ENCODE peak calls at places on chromosome 17, in eight cellular contexts. P is ovary; U is stimulated activated CD4-positive, alpha-beta T cell treated with anti-CD3 and anti-CD28 coated beads, TNF-alpha, amount 100 ng/mL, for 48 hours; L is activated naive CD4-positive, alpha-beta T cell; I is activated CD4-positive, CD25-positive, alpha-beta regulatory T cell; X is NCI-H460; J is COR-L47; G is Right ventricle myocardium superior. Q is an unnamed sample.

GRCh38 chr17:61647044-61647443 is 56.0 kb upstream of the NACA2 start:
- DNase-seq in I (no peak), U (no peak), X (no peak), G (no peak), P (no peak), J (no peak), L (no peak), Q (no peak)

GRCh38 chr17:142102-142661 is 4.8 kb downstream of the SCGB1C2 start:
- DNase-seq in P (peak), L (no peak), U (no peak), I (no peak), J (no peak), G (peak), X (peak), Q (peak)

GRCh38 chr17:27660436-27660835 is 29.4 kb downstream of the LGALS9 start:
- DNase-seq in J (no peak), X (no peak), G (no peak), L (no peak), I (no peak), P (peak), U (no peak), Q (no peak)

GRCh38 chr17:32268734-32269288 is 3.2 kb downstream of the RHBDL3 start:
- DNase-seq in P (no peak), U (no peak), I (no peak), J (no peak), X (no peak), G (no peak), L (no peak), Q (no peak)

GRCh38 chr17:29196784-29197515 is 16.8 kb upstream of the MYO18A start:
- DNase-seq in X (no peak), J (no peak), U (no peak), G (no peak), L (no peak), P (no peak), I (no peak), Q (no peak)

GRCh38 chr17:56786989-56787482 is 46.7 kb downstream of the C17orf67 start:
- DNase-seq in L (no peak), I (peak), X (peak), U (peak), P (no peak), J (no peak), G (no peak), Q (no peak)

GRCh38 chr17:33506889-33507650 is 214.0 kb upstream of the ASIC2 start:
- DNase-seq in J (no peak), U (no peak), X (no peak), G (no peak), I (no peak), L (no peak), P (no peak), Q (no peak)

GRCh38 chr17:68954146-68954971 is 833 bp downstream of the ABCA8 start:
- DNase-seq in U (no peak), J (no peak), G (no peak), I (no peak), L (no peak), X (no peak), P (no peak), Q (no peak)

GRCh38 chr17:61393904-61394629 is 5.6 kb upstream of the TBX2 start:
- DNase-seq in G (peak), X (no peak), U (no peak), J (no peak), L (no peak), I (no peak), P (no peak), Q (no peak)

GRCh38 chr17:28477928-28478327 is 4.5 kb downstream of the SLC13A2 start:
- DNase-seq in I (no peak), P (no peak), L (no peak), J (no peak), U (no peak), X (no peak), G (no peak), Q (no peak)

GRCh38 chr17:45668316-45668715 is 115.8 kb upstream of the CRHR1 start:
- DNase-seq in U (no peak), P (no peak), L (no peak), G (no peak), X (no peak), J (no peak), I (no peak), Q (no peak)

GRCh38 chr17:75896360-75897075 is at the start of gene TRIM65:
- DNase-seq in P (peak), L (peak), J (peak), U (peak), X (peak), I (peak), G (peak), Q (peak)

GRCh38 chr17:74450925-74451403 is 15.5 kb upstream of the CD300A start:
- DNase-seq in I (no peak), G (peak), J (no peak), P (no peak), X (no peak), L (no peak), U (no peak), Q (no peak)

GRCh38 chr17:3893003-3893719 is at the start of gene CAMKK1:
- DNase-seq in I (peak), P (peak), G (peak), X (peak), J (peak), U (peak), L (peak), Q (peak)

GRCh38 chr17:38896373-38896954 is 26.6 kb downstream of the LASP1 start:
- DNase-seq in G (no peak), I (no peak), L (no peak), X (no peak), J (no peak), P (no peak), U (no peak), Q (no peak)

GRCh38 chr17:1170739-1171138 is 9.0 kb downstream of the ABR start:
- DNase-seq in P (no peak), G (no peak), U (no peak), J (no peak), I (no peak), L (no peak), X (no peak), Q (no peak)

GRCh38 chr17:39132192-39132600 is 19.2 kb downstream of the PLXDC1 start:
- DNase-seq in J (no peak), P (peak), L (no peak), U (no peak), G (peak), I (no peak), X (peak), Q (no peak)

GRCh38 chr17:32124985-32125847 is 17.1 kb upstream of the RHOT1 start:
- DNase-seq in U (no peak), P (no peak), X (no peak), J (no peak), G (no peak), I (no peak), L (no peak), Q (no peak)

GRCh38 chr17:29039764-29040598 is 3.0 kb upstream of the PIPOX start:
- DNase-seq in P (no peak), U (no peak), X (no peak), G (no peak), I (no peak), L (no peak), J (no peak), Q (no peak)

GRCh38 chr17:63836811-63837210 is 5.7 kb downstream of the SMARCD2 start:
- DNase-seq in G (no peak), U (no peak), P (no peak), I (no peak), J (no peak), L (no peak), X (no peak), Q (no peak)

GRCh38 chr17:35743911-35744328 is 9.1 kb downstream of the GAS2L2 start:
- DNase-seq in X (peak), G (no peak), J (no peak), U (no peak), L (no peak), P (no peak), I (no peak), Q (no peak)

GRCh38 chr17:81932333-81932983 is 4.6 kb downstream of the PYCR1 start:
- DNase-seq in J (no peak), G (no peak), U (no peak), P (peak), L (no peak), X (no peak), I (no peak), Q (no peak)

GRCh38 chr17:21357281-21357680 is 18.9 kb upstream of the KCNJ12 start:
- DNase-seq in J (no peak), U (no peak), G (peak), P (no peak), I (no peak), L (no peak), X (no peak), Q (no peak)

GRCh38 chr17:3528604-3529511 is 28.8 kb downstream of the TRPV3 start:
- DNase-seq in P (no peak), G (peak), J (no peak), X (no peak), I (no peak), U (no peak), L (no peak), Q (no peak)

GRCh38 chr17:49229076-49229804 is 1.3 kb downstream of the PHOSPHO1 start:
- DNase-seq in J (no peak), P (no peak), G (no peak), U (no peak), I (no peak), L (no peak), X (no peak), Q (no peak)

GRCh38 chr17:21390294-21390693 is 14.1 kb downstream of the KCNJ12 start:
- DNase-seq in J (no peak), I (no peak), L (no peak), G (no peak), X (no peak), U (no peak), P (no peak), Q (no peak)

GRCh38 chr17:45923511-45924268 is 29.3 kb downstream of the MAPT start:
- DNase-seq in G (no peak), J (no peak), L (no peak), P (no peak), U (no peak), I (no peak), X (no peak), Q (no peak)

GRCh38 chr17:38893612-38894011 is 23.8 kb downstream of the LASP1 start:
- DNase-seq in X (no peak), G (peak), U (no peak), J (no peak), L (no peak), P (no peak), I (no peak), Q (no peak)

GRCh38 chr17:5254903-5255521 is 20.4 kb upstream of the SCIMP start:
- DNase-seq in X (no peak), U (no peak), G (no peak), P (no peak), L (no peak), J (no peak), I (no peak), Q (no peak)

GRCh38 chr17:67283727-67284516 is 38.9 kb upstream of the HELZ start:
- DNase-seq in J (no peak), G (no peak), I (no peak), U (no peak), P (no peak), L (no peak), X (no peak), Q (no peak)

GRCh38 chr17:43019418-43019817 is 2.8 kb downstream of the VAT1 start:
- DNase-seq in U (no peak), I (no peak), J (no peak), P (peak), X (no peak), G (no peak), L (no peak), Q (no peak)

GRCh38 chr17:20098314-20098713 is 89.2 kb downstream of the SPECC1 start:
- DNase-seq in I (no peak), X (no peak), L (no peak), J (no peak), P (no peak), G (no peak), U (no peak), Q (no peak)

GRCh38 chr17:45409659-45410076 is 23.0 kb downstream of the ARHGAP27 start:
- DNase-seq in G (no peak), L (no peak), P (no peak), U (no peak), I (no peak), X (no peak), J (no peak), Q (no peak)

Q was measured in NCI-H1048.